ENCODE peak calls at places on chromosomes 11 and 22, in eight cellular contexts. J is left ventricle myocardium inferior; L is astrocyte; R is endodermal cell; W is CD8-positive, alpha-beta memory T cell; G is Panc1; C is A549; A is NT2/D1. S is an unnamed sample. For H3K4me1, the result is how much of the 10 kb centered on the place peaks cover.

GRCh38 chr22:35685731-35686130 is 31.9 kb upstream of the APOL5 start:
- DNase-seq in J (no peak), C (no peak), A (no peak), W (no peak), L (peak), G (no peak), R (no peak), S (no peak)

GRCh38 chr22:36461665-36462474 is 19.6 kb downstream of the TXN2 start:
- DNase-seq in C (peak), A (peak), J (peak), L (peak), W (no peak), R (peak), G (no peak), S (no peak)

GRCh38 chr11:45669956-45670355 is 4.5 kb upstream of the CHST1 start:
- DNase-seq in C (no peak), L (no peak), R (no peak), G (no peak), A (no peak), W (no peak), J (no peak), S (no peak)

GRCh38 chr11:86811637-86812321 is 11.4 kb downstream of the PRSS23 start:
- DNase-seq in L (peak), R (peak), C (peak), J (no peak), G (no peak), W (no peak), A (peak), S (no peak)

GRCh38 chr11:45400594-45400993 is 114.5 kb upstream of the SYT13 start:
- DNase-seq in C (no peak), A (no peak), R (no peak), J (no peak), G (peak), L (peak), W (no peak), S (no peak)

GRCh38 chr22:39954584-39955055 is 5.6 kb upstream of the TMA7B start:
- DNase-seq in R (no peak), W (no peak), C (no peak), L (peak), J (no peak), A (no peak), G (no peak), S (no peak)

GRCh38 chr11:3122775-3123201 is 42.3 kb downstream of the OSBPL5 start:
- DNase-seq in A (no peak), C (no peak), L (no peak), J (peak), R (no peak), W (no peak), G (no peak), S (no peak)

GRCh38 chr22:33684059-33684458 is 236.2 kb downstream of the LARGE1 start:
- DNase-seq in G (no peak), L (no peak), W (no peak), R (no peak), J (no peak), A (no peak), C (no peak), S (no peak)

GRCh38 chr11:132200303-132200936 is 830.0 kb downstream of the NTM start:
- DNase-seq in L (no peak), J (no peak), G (no peak), A (no peak), C (no peak), W (no peak), R (peak), S (no peak)

GRCh38 chr22:24402460-24403192 is 24.8 kb upstream of the ADORA2A start:
- DNase-seq in W (no peak), A (no peak), L (peak), C (peak), J (peak), G (peak), R (no peak), S (peak)

DNA sequence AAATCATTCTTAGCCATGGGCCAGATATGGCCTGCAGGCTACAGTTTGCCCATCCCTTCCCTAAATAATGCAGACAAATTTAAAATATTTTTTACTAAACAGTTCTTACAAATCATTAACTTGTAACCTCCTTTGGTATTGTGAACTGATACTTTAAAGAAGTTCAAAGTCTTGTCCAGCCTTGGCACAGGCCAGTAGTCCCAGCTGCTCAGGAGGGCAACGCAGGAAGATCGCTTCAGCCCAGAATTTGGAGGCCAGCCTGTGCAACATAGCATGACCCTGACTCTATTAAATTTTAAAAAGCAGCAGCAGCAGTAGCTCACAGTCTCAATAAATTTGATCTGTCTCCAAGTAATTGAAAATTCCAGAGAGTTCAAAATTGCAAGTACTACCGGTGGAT is 83.7 kb upstream of the ARHGAP32 start:
- DNase-seq in L (no peak), G (no peak), R (no peak), C (no peak), W (no peak), J (no peak), A (no peak), S (no peak)
- H3K4me1 ChIP-seq in L (under half), G (half or more), R (under half), C (under half), W (under half), J (under half), A (under half), S (under half)

GRCh38 chr11:5597953-5598352 is 1.5 kb downstream of the TRIM6 start:
- DNase-seq in A (no peak), J (no peak), G (no peak), W (no peak), R (peak), C (no peak), L (no peak), S (no peak)
- H3K4me3 ChIP-seq in A (peak), J (no peak), G (peak), W (no peak), R (peak), C (peak), L (peak), S (no peak)

GRCh38 chr22:21949569-21949918 is 3.1 kb downstream of the PPM1F start:
- DNase-seq in G (no peak), R (no peak), W (no peak), A (no peak), J (no peak), L (no peak), C (no peak), S (no peak)
- H3K4me1 ChIP-seq in G (under half), R (under half), W (under half), A (under half), J (half or more), L (under half), C (under half), S (under half)

DNA sequence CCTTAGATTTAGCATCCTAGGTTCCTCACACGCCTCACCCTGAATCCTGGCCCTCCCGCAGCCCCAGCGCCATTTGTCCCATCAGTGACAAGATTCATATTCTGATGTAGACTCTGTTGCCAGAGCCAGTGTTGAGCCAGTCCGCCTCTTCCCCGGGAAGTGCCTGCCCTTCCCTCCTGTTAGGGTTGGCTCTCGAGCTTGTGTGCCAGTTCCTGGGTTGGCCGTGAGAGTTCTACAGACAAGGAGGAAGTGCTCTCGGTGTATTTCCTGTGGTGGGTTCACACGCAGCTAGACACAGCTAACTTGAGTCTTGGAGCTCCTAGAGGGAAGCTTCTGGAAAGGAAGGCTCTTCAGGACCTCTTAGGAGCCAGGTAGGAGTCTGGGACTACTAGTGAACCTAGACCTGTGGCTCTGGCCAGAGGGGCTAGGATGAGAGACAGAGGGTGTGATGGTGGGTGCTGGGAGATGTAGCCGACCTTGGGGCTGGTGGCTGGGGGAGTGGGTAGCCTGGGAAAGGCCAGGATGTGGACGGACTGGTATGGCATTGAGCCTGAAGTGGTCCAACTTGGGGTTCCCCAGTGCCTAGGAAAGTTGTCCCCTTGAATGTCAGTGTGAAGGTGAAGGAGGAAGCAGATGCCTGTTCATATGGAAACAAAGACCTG is at the start of gene IL18BP:
- DNase-seq in C (no peak), R (no peak), L (no peak), A (no peak), J (no peak), W (no peak), G (no peak), S (no peak)
- H3K4me3 ChIP-seq in C (no peak), R (no peak), L (no peak), A (no peak), J (peak), W (peak), G (no peak), S (no peak)

GRCh38 chr11:114084414-114084813 is 24.9 kb downstream of the ZBTB16 start:
- DNase-seq in W (no peak), A (no peak), J (no peak), R (no peak), L (no peak), C (no peak), G (no peak), S (no peak)

GRCh38 chr11:114083256-114084252 is 24.0 kb downstream of the ZBTB16 start:
- DNase-seq in G (no peak), W (no peak), L (no peak), R (no peak), A (no peak), C (no peak), J (no peak), S (no peak)

GRCh38 chr11:114082415-114082748 is 22.9 kb downstream of the ZBTB16 start:
- DNase-seq in G (no peak), R (no peak), L (no peak), W (no peak), C (no peak), A (no peak), J (no peak), S (no peak)

GRCh38 chr11:114081641-114082414 is 22.3 kb downstream of the ZBTB16 start:
- DNase-seq in A (no peak), L (peak), W (no peak), G (no peak), J (no peak), C (no peak), R (no peak), S (no peak)

DNA sequence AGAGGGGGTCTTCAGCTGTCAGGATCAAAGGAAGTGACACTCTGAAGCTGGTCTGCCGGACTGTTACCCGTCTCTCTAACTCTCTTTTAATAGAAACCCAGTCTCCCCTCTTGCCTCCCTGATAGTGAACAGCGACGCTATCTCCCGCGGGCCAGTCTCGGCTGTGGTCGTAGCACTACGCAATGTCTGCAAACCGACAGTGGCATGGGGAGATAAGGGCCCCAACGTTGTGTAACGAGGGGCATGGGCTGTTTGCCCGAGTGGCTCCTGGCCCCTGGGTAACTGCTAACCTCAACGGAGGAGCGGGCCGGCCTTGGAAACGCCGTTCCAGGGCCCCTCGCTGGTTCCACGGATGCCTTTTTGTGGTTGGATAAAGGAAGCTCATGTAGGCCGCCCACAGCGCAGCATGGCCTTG is 23.3 kb downstream of the ZBTB16 start:
- DNase-seq in A (no peak), C (no peak), R (no peak), J (peak), W (no peak), G (no peak), L (no peak), S (no peak)
- H3K4me1 ChIP-seq in A (under half), C (under half), R (under half), J (half or more), W (under half), G (under half), L (under half), S (under half)

GRCh38 chr11:95095858-95096587 is 6.4 kb downstream of the ENDOD1 start:
- DNase-seq in J (no peak), W (no peak), R (no peak), G (no peak), C (no peak), A (no peak), L (peak), S (no peak)
- H3K4me3 ChIP-seq in J (no peak), W (no peak), R (no peak), G (no peak), C (no peak), A (no peak), L (peak), S (no peak)

S was measured in keratinocyte.